ENCODE peak calls at places on chromosomes 6 and 20, in four cellular contexts. B is nephron progenitor cell, F is upper lobe of right lung, T is B cell. O is an unnamed sample.

GRCh38 chr6:1322725-1323219 is 10.9 kb downstream of the FOXQ1 start:
- DNase-seq in B (no peak), F (no peak), T (no peak), O (no peak)

GRCh38 chr6:5464096-5464885 is 203.0 kb downstream of the FARS2 start:
- DNase-seq in B (no peak), F (no peak), T (no peak), O (no peak)

GRCh38 chr6:158939255-158940170 is 60.5 kb downstream of the RSPH3 start:
- DNase-seq in B (no peak), F (peak; percentile 68), T (peak; percentile 50), O (no peak)

GRCh38 chr20:61274326-61274725 is 22.3 kb downstream of the CDH4 start:
- DNase-seq in B (no peak), F (no peak), T (no peak), O (no peak)

GRCh38 chr6:54681987-54682386 is 164.6 kb upstream of the FAM83B start:
- DNase-seq in B (no peak), F (no peak), T (no peak), O (no peak)

GRCh38 chr6:123074616-123075015 is 78.6 kb downstream of the CLVS2 start:
- DNase-seq in B (no peak), F (no peak), T (no peak), O (no peak)

GRCh38 chr6:1513206-1513605 is 96.5 kb upstream of the FOXC1 start:
- DNase-seq in B (no peak), F (no peak), T (no peak), O (no peak)

GRCh38 chr6:134814076-134814709 is 135.7 kb downstream of the ALDH8A1 start:
- DNase-seq in B (no peak), F (no peak), T (no peak), O (no peak)

GRCh38 chr6:31401403-31401802 is 2.0 kb upstream of the MICA start:
- DNase-seq in B (no peak), F (no peak), T (no peak), O (no peak)

GRCh38 chr6:370555-370954 is 21.0 kb upstream of the IRF4 start:
- DNase-seq in B (no peak), F (no peak), T (no peak), O (no peak)

GRCh38 chr6:123640567-123641187 is 3.9 kb upstream of the TRDN start:
- DNase-seq in B (no peak), F (no peak), T (no peak), O (no peak)

GRCh38 chr20:61933481-61933950 is 132.2 kb downstream of the TAF4 start:
- DNase-seq in B (no peak), F (peak; percentile 48), T (no peak), O (no peak)

GRCh38 chr20:57872816-57873409 is 163.1 kb upstream of the PMEPA1 start:
- DNase-seq in B (no peak), F (no peak), T (no peak), O (no peak)

GRCh38 chr20:10696650-10697049 is 22.9 kb upstream of the JAG1 start:
- DNase-seq in B (peak; percentile 19), F (no peak), T (no peak), O (peak; percentile 27)

GRCh38 chr6:44386929-44387345 is 569 bp upstream of the CDC5L start:
- DNase-seq in B (no peak), F (no peak), T (no peak), O (peak; percentile 24)

GRCh38 chr6:90383212-90383611 is 86.6 kb upstream of the BACH2 start:
- DNase-seq in B (no peak), F (no peak), T (peak; percentile 27), O (no peak)

GRCh38 chr6:20459682-20460081 is 58.0 kb downstream of the E2F3 start:
- DNase-seq in B (no peak), F (no peak), T (no peak), O (no peak)

GRCh38 chr6:164692772-164693171 is 616.6 kb downstream of the C6orf118 start:
- DNase-seq in B (no peak), F (no peak), T (no peak), O (no peak)

GRCh38 chr6:167437888-167438484 is 113.1 kb downstream of the TTLL2 start:
- DNase-seq in B (no peak), F (no peak), T (no peak), O (no peak)

GRCh38 chr20:3753098-3753497 is 14.5 kb downstream of the ADISSP start:
- DNase-seq in B (peak; percentile 73), F (no peak), T (peak; percentile 82), O (peak; percentile 88)

GRCh38 chr6:498795-499231 is 107.3 kb downstream of the IRF4 start:
- DNase-seq in B (no peak), F (no peak), T (no peak), O (peak; percentile 42)

GRCh38 chr6:36986704-36987047 is 680 bp upstream of the MTCH1 start:
- DNase-seq in B (no peak), F (no peak), T (no peak), O (peak; percentile 60)

GRCh38 chr6:66199146-66199545 is 492.1 kb upstream of the EYS start:
- DNase-seq in B (no peak), F (no peak), T (no peak), O (no peak)

GRCh38 chr6:82396964-82397761 is 33.5 kb downstream of the TPBG start:
- DNase-seq in B (no peak), F (no peak), T (no peak), O (no peak)

GRCh38 chr20:38932457-38933120 is 6.4 kb downstream of the FAM83D start:
- DNase-seq in B (no peak), F (no peak), T (no peak), O (no peak)